ENCODE peak calls at places on chromosomes 1 and 21, in eight cellular contexts. One of them, this sample, is unnamed.

GRCh38 chr1:107244734-107245495 is 104.1 kb downstream of the NTNG1 start:
- DNase-seq in mammary epithelial cell: no peak
- DNase-seq in PC-3: no peak
- DNase-seq in thoracic aorta: no peak
- DNase-seq in OCI-LY7: no peak
- DNase-seq in fibroblast of lung: peak
- DNase-seq in stomach: no peak
- DNase-seq in astrocyte of the spinal cord: no peak
- DNase-seq in this sample: no peak

GRCh38 chr1:147750618-147751217 is 9.7 kb downstream of the GJA5 start:
- DNase-seq in mammary epithelial cell: peak
- DNase-seq in PC-3: peak
- DNase-seq in thoracic aorta: no peak
- DNase-seq in OCI-LY7: no peak
- DNase-seq in fibroblast of lung: no peak
- DNase-seq in stomach: no peak
- DNase-seq in astrocyte of the spinal cord: no peak
- DNase-seq in this sample: no peak

GRCh38 chr1:115325876-115326275 is 12.2 kb downstream of the NGF start:
- DNase-seq in mammary epithelial cell: no peak
- DNase-seq in PC-3: no peak
- DNase-seq in thoracic aorta: no peak
- DNase-seq in OCI-LY7: no peak
- DNase-seq in fibroblast of lung: no peak
- DNase-seq in stomach: no peak
- DNase-seq in astrocyte of the spinal cord: no peak
- DNase-seq in this sample: no peak

GRCh38 chr1:31467005-31467674 is 54.1 kb downstream of the SERINC2 start:
- DNase-seq in mammary epithelial cell: peak
- DNase-seq in PC-3: peak
- DNase-seq in thoracic aorta: no peak
- DNase-seq in OCI-LY7: no peak
- DNase-seq in fibroblast of lung: no peak
- DNase-seq in stomach: no peak
- DNase-seq in astrocyte of the spinal cord: peak
- DNase-seq in this sample: peak

GRCh38 chr1:157042852-157043251 is 2.7 kb downstream of the ARHGEF11 start:
- DNase-seq in mammary epithelial cell: no peak
- DNase-seq in PC-3: no peak
- DNase-seq in thoracic aorta: no peak
- DNase-seq in OCI-LY7: no peak
- DNase-seq in fibroblast of lung: no peak
- DNase-seq in stomach: no peak
- DNase-seq in astrocyte of the spinal cord: no peak
- DNase-seq in this sample: peak

GRCh38 chr1:14947421-14947820 is 206.1 kb upstream of the TMEM51 start:
- DNase-seq in mammary epithelial cell: no peak
- DNase-seq in PC-3: no peak
- DNase-seq in thoracic aorta: no peak
- DNase-seq in OCI-LY7: no peak
- DNase-seq in fibroblast of lung: no peak
- DNase-seq in stomach: no peak
- DNase-seq in astrocyte of the spinal cord: peak
- DNase-seq in this sample: no peak

GRCh38 chr1:194437135-194437534 is 1250.7 kb upstream of the B3GALT2 start:
- DNase-seq in mammary epithelial cell: no peak
- DNase-seq in PC-3: no peak
- DNase-seq in thoracic aorta: no peak
- DNase-seq in OCI-LY7: no peak
- DNase-seq in fibroblast of lung: no peak
- DNase-seq in stomach: no peak
- DNase-seq in astrocyte of the spinal cord: no peak
- DNase-seq in this sample: no peak

GRCh38 chr1:1758059-1758621 is 20.1 kb downstream of the NADK start:
- DNase-seq in mammary epithelial cell: no peak
- DNase-seq in PC-3: peak
- DNase-seq in thoracic aorta: no peak
- DNase-seq in OCI-LY7: no peak
- DNase-seq in fibroblast of lung: no peak
- DNase-seq in stomach: peak
- DNase-seq in astrocyte of the spinal cord: no peak
- DNase-seq in this sample: no peak

GRCh38 chr1:20386682-20387081 is 96.0 kb downstream of the VWA5B1 start:
- DNase-seq in mammary epithelial cell: no peak
- DNase-seq in PC-3: no peak
- DNase-seq in thoracic aorta: no peak
- DNase-seq in OCI-LY7: peak
- DNase-seq in fibroblast of lung: no peak
- DNase-seq in stomach: no peak
- DNase-seq in astrocyte of the spinal cord: no peak
- DNase-seq in this sample: no peak

GRCh38 chr21:41819236-41819855 is 52.5 kb upstream of the RIPK4 start:
- DNase-seq in mammary epithelial cell: no peak
- DNase-seq in PC-3: no peak
- DNase-seq in thoracic aorta: no peak
- DNase-seq in OCI-LY7: no peak
- DNase-seq in fibroblast of lung: no peak
- DNase-seq in stomach: no peak
- DNase-seq in astrocyte of the spinal cord: no peak
- DNase-seq in this sample: no peak

GRCh38 chr1:206676499-206676898 is 8.2 kb upstream of the MAPKAPK2 start:
- DNase-seq in mammary epithelial cell: no peak
- DNase-seq in PC-3: no peak
- DNase-seq in thoracic aorta: no peak
- DNase-seq in OCI-LY7: peak
- DNase-seq in fibroblast of lung: no peak
- DNase-seq in stomach: no peak
- DNase-seq in astrocyte of the spinal cord: no peak
- DNase-seq in this sample: no peak

GRCh38 chr1:179012033-179012432 is 13.7 kb upstream of the FAM20B start:
- DNase-seq in mammary epithelial cell: no peak
- DNase-seq in PC-3: no peak
- DNase-seq in thoracic aorta: no peak
- DNase-seq in OCI-LY7: no peak
- DNase-seq in fibroblast of lung: no peak
- DNase-seq in stomach: no peak
- DNase-seq in astrocyte of the spinal cord: no peak
- DNase-seq in this sample: no peak

GRCh38 chr1:179015396-179015795 is 10.3 kb upstream of the FAM20B start:
- DNase-seq in mammary epithelial cell: no peak
- DNase-seq in PC-3: no peak
- DNase-seq in thoracic aorta: no peak
- DNase-seq in OCI-LY7: no peak
- DNase-seq in fibroblast of lung: no peak
- DNase-seq in stomach: no peak
- DNase-seq in astrocyte of the spinal cord: no peak
- DNase-seq in this sample: no peak

GRCh38 chr1:179014123-179014522 is 11.6 kb upstream of the FAM20B start:
- DNase-seq in mammary epithelial cell: no peak
- DNase-seq in PC-3: no peak
- DNase-seq in thoracic aorta: no peak
- DNase-seq in OCI-LY7: no peak
- DNase-seq in fibroblast of lung: no peak
- DNase-seq in stomach: no peak
- DNase-seq in astrocyte of the spinal cord: no peak
- DNase-seq in this sample: no peak

GRCh38 chr1:179017383-179018326 is 8.0 kb upstream of the FAM20B start:
- DNase-seq in mammary epithelial cell: peak
- DNase-seq in PC-3: peak
- DNase-seq in thoracic aorta: no peak
- DNase-seq in OCI-LY7: no peak
- DNase-seq in fibroblast of lung: peak
- DNase-seq in stomach: no peak
- DNase-seq in astrocyte of the spinal cord: no peak
- DNase-seq in this sample: peak

GRCh38 chr1:179016694-179017382 is 8.9 kb upstream of the FAM20B start:
- DNase-seq in mammary epithelial cell: peak
- DNase-seq in PC-3: peak
- DNase-seq in thoracic aorta: peak
- DNase-seq in OCI-LY7: no peak
- DNase-seq in fibroblast of lung: peak
- DNase-seq in stomach: peak
- DNase-seq in astrocyte of the spinal cord: peak
- DNase-seq in this sample: peak
- H3K4me3 ChIP-seq in mammary epithelial cell: no peak
- H3K4me3 ChIP-seq in PC-3: peak
- H3K4me3 ChIP-seq in thoracic aorta: no peak
- H3K4me3 ChIP-seq in OCI-LY7: no peak
- H3K4me3 ChIP-seq in fibroblast of lung: no peak
- H3K4me3 ChIP-seq in stomach: no peak
- H3K4me3 ChIP-seq in astrocyte of the spinal cord: no peak
- H3K4me3 ChIP-seq in this sample: no peak

GRCh38 chr1:182771187-182771984 is 18.2 kb upstream of the NPL start:
- DNase-seq in mammary epithelial cell: no peak
- DNase-seq in PC-3: no peak
- DNase-seq in thoracic aorta: no peak
- DNase-seq in OCI-LY7: no peak
- DNase-seq in fibroblast of lung: no peak
- DNase-seq in stomach: no peak
- DNase-seq in astrocyte of the spinal cord: no peak
- DNase-seq in this sample: no peak
- TF ChIP-seq CTCF in mammary epithelial cell: no peak
- TF ChIP-seq CTCF in PC-3: no peak
- TF ChIP-seq CTCF in thoracic aorta: no peak
- TF ChIP-seq CTCF in OCI-LY7: no peak
- TF ChIP-seq CTCF in fibroblast of lung: peak
- TF ChIP-seq CTCF in stomach: no peak
- TF ChIP-seq CTCF in astrocyte of the spinal cord: no peak
- TF ChIP-seq CTCF in this sample: peak

GRCh38 chr21:16285646-16286223 is 556.0 kb downstream of the USP25 start:
- DNase-seq in mammary epithelial cell: no peak
- DNase-seq in PC-3: no peak
- DNase-seq in thoracic aorta: no peak
- DNase-seq in OCI-LY7: no peak
- DNase-seq in fibroblast of lung: peak
- DNase-seq in stomach: no peak
- DNase-seq in astrocyte of the spinal cord: no peak
- DNase-seq in this sample: no peak

GRCh38 chr21:16279658-16280581 is 550.1 kb downstream of the USP25 start:
- DNase-seq in mammary epithelial cell: no peak
- DNase-seq in PC-3: no peak
- DNase-seq in thoracic aorta: no peak
- DNase-seq in OCI-LY7: no peak
- DNase-seq in fibroblast of lung: peak
- DNase-seq in stomach: no peak
- DNase-seq in astrocyte of the spinal cord: peak
- DNase-seq in this sample: peak

GRCh38 chr21:16280731-16281130 is 550.9 kb downstream of the USP25 start:
- DNase-seq in mammary epithelial cell: no peak
- DNase-seq in PC-3: no peak
- DNase-seq in thoracic aorta: no peak
- DNase-seq in OCI-LY7: no peak
- DNase-seq in fibroblast of lung: peak
- DNase-seq in stomach: no peak
- DNase-seq in astrocyte of the spinal cord: no peak
- DNase-seq in this sample: peak
- H3K4me3 ChIP-seq in mammary epithelial cell: no peak
- H3K4me3 ChIP-seq in PC-3: no peak
- H3K4me3 ChIP-seq in thoracic aorta: peak
- H3K4me3 ChIP-seq in OCI-LY7: no peak
- H3K4me3 ChIP-seq in fibroblast of lung: peak
- H3K4me3 ChIP-seq in stomach: no peak
- H3K4me3 ChIP-seq in astrocyte of the spinal cord: peak
- H3K4me3 ChIP-seq in this sample: peak

GRCh38 chr1:81758213-81758612 is 42.5 kb upstream of the ADGRL2 start:
- DNase-seq in mammary epithelial cell: no peak
- DNase-seq in PC-3: peak
- DNase-seq in thoracic aorta: no peak
- DNase-seq in OCI-LY7: no peak
- DNase-seq in fibroblast of lung: peak
- DNase-seq in stomach: no peak
- DNase-seq in astrocyte of the spinal cord: peak
- DNase-seq in this sample: no peak

GRCh38 chr1:81756872-81757271 is 43.9 kb upstream of the ADGRL2 start:
- DNase-seq in mammary epithelial cell: no peak
- DNase-seq in PC-3: no peak
- DNase-seq in thoracic aorta: no peak
- DNase-seq in OCI-LY7: no peak
- DNase-seq in fibroblast of lung: peak
- DNase-seq in stomach: no peak
- DNase-seq in astrocyte of the spinal cord: peak
- DNase-seq in this sample: peak

GRCh38 chr1:81757398-81758020 is 43.2 kb upstream of the ADGRL2 start:
- DNase-seq in mammary epithelial cell: no peak
- DNase-seq in PC-3: no peak
- DNase-seq in thoracic aorta: no peak
- DNase-seq in OCI-LY7: no peak
- DNase-seq in fibroblast of lung: peak
- DNase-seq in stomach: no peak
- DNase-seq in astrocyte of the spinal cord: no peak
- DNase-seq in this sample: peak

GRCh38 chr1:81760487-81761097 is 40.1 kb upstream of the ADGRL2 start:
- DNase-seq in mammary epithelial cell: no peak
- DNase-seq in PC-3: peak
- DNase-seq in thoracic aorta: no peak
- DNase-seq in OCI-LY7: no peak
- DNase-seq in fibroblast of lung: peak
- DNase-seq in stomach: no peak
- DNase-seq in astrocyte of the spinal cord: peak
- DNase-seq in this sample: peak
- TF ChIP-seq CTCF in mammary epithelial cell: peak
- TF ChIP-seq CTCF in PC-3: peak
- TF ChIP-seq CTCF in thoracic aorta: peak
- TF ChIP-seq CTCF in OCI-LY7: peak
- TF ChIP-seq CTCF in fibroblast of lung: peak
- TF ChIP-seq CTCF in stomach: no peak
- TF ChIP-seq CTCF in astrocyte of the spinal cord: peak
- TF ChIP-seq CTCF in this sample: peak

GRCh38 chr1:228793032-228793431 is 57.8 kb downstream of the RHOU start:
- DNase-seq in mammary epithelial cell: no peak
- DNase-seq in PC-3: no peak
- DNase-seq in thoracic aorta: no peak
- DNase-seq in OCI-LY7: no peak
- DNase-seq in fibroblast of lung: no peak
- DNase-seq in stomach: no peak
- DNase-seq in astrocyte of the spinal cord: no peak
- DNase-seq in this sample: no peak
- H3K4me3 ChIP-seq in mammary epithelial cell: no peak
- H3K4me3 ChIP-seq in PC-3: no peak
- H3K4me3 ChIP-seq in thoracic aorta: no peak
- H3K4me3 ChIP-seq in OCI-LY7: no peak
- H3K4me3 ChIP-seq in fibroblast of lung: no peak
- H3K4me3 ChIP-seq in stomach: no peak
- H3K4me3 ChIP-seq in astrocyte of the spinal cord: no peak
- H3K4me3 ChIP-seq in this sample: no peak

GRCh38 chr1:175364424-175365076 is 172.0 kb upstream of the KIAA0040 start:
- DNase-seq in mammary epithelial cell: no peak
- DNase-seq in PC-3: no peak
- DNase-seq in thoracic aorta: no peak
- DNase-seq in OCI-LY7: no peak
- DNase-seq in fibroblast of lung: no peak
- DNase-seq in stomach: no peak
- DNase-seq in astrocyte of the spinal cord: no peak
- DNase-seq in this sample: no peak
- TF ChIP-seq CTCF in mammary epithelial cell: no peak
- TF ChIP-seq CTCF in PC-3: no peak
- TF ChIP-seq CTCF in thoracic aorta: no peak
- TF ChIP-seq CTCF in OCI-LY7: no peak
- TF ChIP-seq CTCF in fibroblast of lung: no peak
- TF ChIP-seq CTCF in stomach: no peak
- TF ChIP-seq CTCF in astrocyte of the spinal cord: no peak
- TF ChIP-seq CTCF in this sample: no peak

GRCh38 chr21:44708866-44709425 is 2.4 kb downstream of the TSPEAR start:
- DNase-seq in mammary epithelial cell: no peak
- DNase-seq in PC-3: no peak
- DNase-seq in thoracic aorta: no peak
- DNase-seq in OCI-LY7: no peak
- DNase-seq in fibroblast of lung: no peak
- DNase-seq in stomach: peak
- DNase-seq in astrocyte of the spinal cord: no peak
- DNase-seq in this sample: no peak
- H3K4me3 ChIP-seq in mammary epithelial cell: peak
- H3K4me3 ChIP-seq in PC-3: no peak
- H3K4me3 ChIP-seq in thoracic aorta: peak
- H3K4me3 ChIP-seq in OCI-LY7: no peak
- H3K4me3 ChIP-seq in fibroblast of lung: no peak
- H3K4me3 ChIP-seq in stomach: no peak
- H3K4me3 ChIP-seq in astrocyte of the spinal cord: no peak
- H3K4me3 ChIP-seq in this sample: no peak

This sample was measured in foreskin fibroblast.